ENCODE peak calls at places on chromosomes 2 and 18, in nine cellular contexts. A is pancreas, B is neural progenitor cell, O is IMR-90, F is GM12865, J is AG04449, Z is Peyer's patch, H is brain microvascular endothelial cell, I is fibroblast of the aortic adventitia. Y is an unnamed sample.

GRCh38 chr2:47422016-47422415 is 19.1 kb downstream of the MSH2 start:
- DNase-seq in Z (no peak), J (no peak), O (no peak), F (no peak), A (no peak), B (no peak), H (peak), I (no peak), Y (no peak)

GRCh38 chr18:48024009-48024512 is 93.6 kb upstream of the SMAD2 start:
- DNase-seq in H (no peak), F (no peak), O (no peak), J (no peak), I (no peak), Z (no peak), A (no peak), B (no peak), Y (no peak)

GRCh38 chr2:1546023-1546591 is 132.8 kb downstream of the TPO start:
- DNase-seq in B (peak), O (peak), J (no peak), A (no peak), Z (no peak), I (peak), F (peak), H (peak), Y (no peak)

GRCh38 chr2:238169708-238170251 is 11.0 kb downstream of the ERFE start:
- DNase-seq in O (peak), H (peak), J (peak), A (no peak), B (no peak), F (no peak), I (peak), Z (no peak), Y (peak)

GRCh38 chr2:26274058-26274613 is 29.4 kb downstream of the HADHB start:
- DNase-seq in H (peak), Z (no peak), J (peak), O (peak), I (peak), F (no peak), A (no peak), B (no peak), Y (peak)

GRCh38 chr2:219473511-219473910 is 25.2 kb upstream of the GMPPA start:
- DNase-seq in A (peak), H (no peak), O (no peak), F (no peak), J (no peak), B (no peak), Z (no peak), I (no peak), Y (no peak)

GRCh38 chr18:48831113-48831759 is 119.5 kb downstream of the SMAD7 start:
- DNase-seq in B (no peak), A (no peak), H (no peak), I (no peak), Z (no peak), F (no peak), J (no peak), O (no peak), Y (no peak)

GRCh38 chr2:226916662-226917061 is 80.8 kb downstream of the RHBDD1 start:
- DNase-seq in A (no peak), Z (no peak), H (no peak), I (no peak), F (peak), O (no peak), B (no peak), J (no peak), Y (no peak)

GRCh38 chr2:132608222-132608795 is 61.7 kb downstream of the LYPD1 start:
- DNase-seq in H (no peak), B (no peak), Z (no peak), F (no peak), I (no peak), J (no peak), A (no peak), O (no peak), Y (no peak)

GRCh38 chr2:239697765-239698164 is 296.9 kb upstream of the HDAC4 start:
- DNase-seq in O (no peak), B (no peak), A (no peak), I (no peak), F (no peak), J (no peak), H (no peak), Z (no peak), Y (no peak)

GRCh38 chr2:203510941-203511305 is 24.2 kb downstream of the RAPH1 start:
- DNase-seq in H (no peak), A (no peak), O (no peak), I (peak), F (no peak), Z (no peak), J (no peak), B (no peak), Y (no peak)

GRCh38 chr2:202339052-202339870 is 36.9 kb upstream of the BMPR2 start:
- DNase-seq in H (peak), A (no peak), J (peak), F (no peak), O (peak), I (peak), Z (no peak), B (no peak), Y (no peak)

GRCh38 chr2:46364797-46365457 is 67.7 kb downstream of the EPAS1 start:
- DNase-seq in J (peak), Z (no peak), F (peak), O (peak), A (no peak), H (peak), I (peak), B (peak), Y (peak)

GRCh38 chr2:67846341-67847070 is 216.3 kb downstream of the C1D start:
- DNase-seq in A (peak), J (peak), F (peak), Z (peak), H (peak), O (peak), B (peak), I (peak), Y (peak)

GRCh38 chr2:223797811-223798721 is 39.3 kb downstream of the AP1S3 start:
- DNase-seq in Z (no peak), O (peak), A (no peak), H (peak), B (peak), F (peak), J (no peak), I (peak), Y (no peak)

GRCh38 chr2:84741182-84741822 is 139.6 kb downstream of the TRABD2A start:
- DNase-seq in F (peak), H (peak), J (no peak), I (peak), O (peak), B (peak), A (no peak), Z (no peak), Y (no peak)

GRCh38 chr2:240333985-240334384 is 101.5 kb upstream of the GPC1 start:
- DNase-seq in H (no peak), B (no peak), A (no peak), O (peak), I (peak), Z (no peak), J (no peak), F (no peak), Y (no peak)

GRCh38 chr2:53632714-53633113 is 134.9 kb upstream of the CHAC2 start:
- DNase-seq in A (no peak), H (peak), I (peak), F (no peak), B (no peak), O (peak), J (peak), Z (no peak), Y (peak)

GRCh38 chr18:78891185-78891762 is 88.3 kb upstream of the SALL3 start:
- DNase-seq in F (no peak), B (no peak), Z (no peak), J (no peak), H (no peak), A (no peak), I (no peak), O (no peak), Y (no peak)

GRCh38 chr2:182824056-182824758 is 42.2 kb downstream of the FRZB start:
- DNase-seq in B (no peak), O (no peak), J (no peak), H (no peak), A (no peak), F (no peak), I (no peak), Z (no peak), Y (no peak)

GRCh38 chr2:199258291-199258690 is 199.4 kb downstream of the SATB2 start:
- DNase-seq in J (no peak), B (no peak), H (no peak), Z (no peak), I (no peak), O (no peak), A (no peak), F (peak), Y (no peak)

GRCh38 chr2:80328033-80328635 is 23.6 kb upstream of the LRRTM1 start:
- DNase-seq in B (no peak), H (no peak), F (no peak), Z (no peak), A (no peak), J (no peak), O (no peak), I (no peak), Y (no peak)

GRCh38 chr2:188940171-188940570 is 34.0 kb upstream of the COL3A1 start:
- DNase-seq in O (peak), I (peak), A (no peak), B (no peak), F (no peak), J (no peak), H (no peak), Z (no peak), Y (no peak)

GRCh38 chr2:204842731-204843490 is 297.6 kb downstream of the PARD3B start:
- DNase-seq in A (no peak), Z (no peak), F (no peak), H (peak), J (peak), I (peak), B (no peak), O (peak), Y (peak)

GRCh38 chr2:143843696-143844095 is 676.2 kb downstream of the ZEB2 start:
- DNase-seq in A (no peak), J (no peak), Z (no peak), O (no peak), H (no peak), I (no peak), B (no peak), F (no peak), Y (no peak)

GRCh38 chr2:186309901-186310300 is 176.2 kb upstream of the ZC3H15 start:
- DNase-seq in I (peak), O (peak), H (peak), B (no peak), A (no peak), Z (no peak), J (peak), F (no peak), Y (no peak)

GRCh38 chr2:101383016-101383541 is 4.2 kb downstream of the CREG2 start:
- DNase-seq in O (no peak), Z (no peak), B (no peak), I (no peak), J (no peak), A (no peak), H (no peak), F (no peak), Y (no peak)

GRCh38 chr18:34543940-34544339 is 166.2 kb upstream of the DTNA start:
- DNase-seq in B (no peak), Z (no peak), I (no peak), A (no peak), H (no peak), F (no peak), J (no peak), O (no peak), Y (no peak)

GRCh38 chr2:142165790-142166189 is 35.0 kb upstream of the LRP1B start:
- DNase-seq in F (peak), H (peak), J (no peak), O (peak), Z (no peak), B (peak), I (peak), A (no peak), Y (peak)

GRCh38 chr2:20468549-20469500 is 22.0 kb downstream of the RHOB start:
- DNase-seq in A (no peak), H (no peak), F (no peak), B (no peak), O (no peak), Z (no peak), J (no peak), I (no peak), Y (no peak)

GRCh38 chr2:230414302-230414701 is 1.7 kb upstream of the SP100 start:
- DNase-seq in Z (no peak), I (no peak), B (no peak), O (no peak), J (no peak), F (no peak), H (no peak), A (no peak), Y (no peak)

GRCh38 chr2:74441690-74442482 is at the start of gene RTKN:
- DNase-seq in O (no peak), Z (peak), A (peak), B (peak), J (no peak), I (no peak), F (no peak), H (no peak), Y (peak)

GRCh38 chr2:221676566-221677172 is 104.6 kb upstream of the EPHA4 start:
- DNase-seq in H (no peak), Z (no peak), B (no peak), F (no peak), J (no peak), A (peak), O (peak), I (peak), Y (no peak)

GRCh38 chr2:50786345-50786744 is 245.6 kb downstream of the NRXN1 start:
- DNase-seq in O (no peak), J (no peak), A (no peak), H (no peak), Z (no peak), I (no peak), B (peak), F (no peak), Y (no peak)
- TF ChIP-seq CTCF in O (no peak), J (no peak), A (no peak), H (no peak), Z (no peak), I (no peak), B (peak), F (no peak), Y (peak)

DNA sequence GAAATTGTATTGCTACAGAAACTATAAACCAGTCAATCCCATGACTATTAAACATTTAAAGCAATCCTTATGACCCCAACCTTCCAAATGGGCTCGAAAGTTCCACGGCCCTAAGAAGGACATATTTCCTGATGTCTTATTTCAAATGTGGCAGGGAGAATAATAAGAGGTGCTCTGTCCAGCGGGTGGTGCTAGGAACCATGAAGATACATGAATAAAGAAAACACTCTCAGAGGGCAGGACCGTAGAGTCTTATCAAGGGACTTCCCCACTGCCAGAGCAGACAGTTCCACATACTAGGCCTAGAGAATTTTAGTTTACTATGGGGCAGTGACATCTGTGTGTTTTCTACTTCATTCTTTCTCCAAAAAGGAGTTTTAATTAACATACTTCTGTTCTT is 187.1 kb upstream of the PIK3C3 start:
- DNase-seq in F (peak), I (peak), J (peak), H (peak), A (no peak), B (peak), O (peak), Z (no peak), Y (peak)
- TF ChIP-seq CTCF in F (no peak), I (no peak), J (peak), H (peak), A (no peak), B (peak), O (peak), Z (peak), Y (peak)

DNA sequence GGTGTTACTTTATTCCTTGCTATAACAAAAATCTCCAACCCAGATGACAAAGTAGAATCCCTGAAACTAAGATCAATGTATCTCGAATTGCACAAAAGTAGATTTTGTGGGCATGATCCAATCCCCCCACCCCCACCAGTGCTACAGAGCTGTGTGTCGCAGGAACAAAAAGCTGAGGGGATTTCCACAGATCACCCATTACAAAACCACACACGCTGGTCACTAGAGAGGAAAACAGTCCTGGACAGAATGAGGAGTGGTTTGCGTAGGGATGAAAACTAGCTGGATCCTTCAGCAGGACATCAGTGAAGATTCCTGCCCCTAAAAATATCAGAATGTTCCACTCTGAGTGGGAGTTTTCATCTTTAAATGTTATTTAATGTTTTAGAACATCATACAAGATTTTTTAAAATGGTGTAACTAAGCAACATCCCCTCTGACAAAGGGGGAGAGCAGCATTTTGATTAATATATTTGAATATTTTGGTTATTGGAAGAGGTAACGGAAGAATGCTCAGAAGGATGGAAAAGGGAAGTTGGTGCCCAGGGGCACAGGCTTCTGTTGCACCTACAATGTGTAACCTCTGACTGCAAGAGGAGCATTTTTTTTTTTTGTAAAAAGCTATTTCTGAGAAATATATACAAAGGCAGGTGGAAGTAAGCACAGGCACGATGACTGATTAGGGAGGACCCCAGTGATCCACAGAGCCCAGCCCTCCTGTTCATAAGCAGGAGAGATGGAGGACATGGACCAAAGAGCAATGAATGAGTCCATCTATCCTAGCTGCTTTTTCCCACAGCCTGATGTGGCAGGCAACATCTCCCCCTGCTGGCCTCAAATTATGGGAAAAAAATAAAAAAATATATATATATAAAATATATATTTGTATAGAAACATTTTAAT is 165.6 kb upstream of the STK17B start:
- DNase-seq in J (no peak), O (peak), H (no peak), B (peak), I (peak), Z (no peak), F (peak), A (no peak), Y (no peak)
- TF ChIP-seq CTCF in J (peak), O (peak), H (peak), B (peak), I (peak), Z (peak), F (peak), A (peak), Y (peak)

GRCh38 chr2:134718956-134719814 is at the start of gene TMEM163:
- DNase-seq in I (no peak), O (no peak), J (no peak), A (peak), B (peak), F (no peak), H (no peak), Z (no peak), Y (no peak)

GRCh38 chr2:134718095-134718955 is 475 bp downstream of the TMEM163 start:
- DNase-seq in H (no peak), B (peak), J (no peak), A (peak), O (no peak), F (no peak), Z (no peak), I (no peak), Y (no peak)

GRCh38 chr2:134724341-134724740 is 5.5 kb upstream of the TMEM163 start:
- DNase-seq in A (no peak), J (no peak), O (no peak), H (no peak), Z (no peak), F (no peak), B (no peak), I (no peak), Y (no peak)

GRCh38 chr2:134721596-134721995 is 2.8 kb upstream of the TMEM163 start:
- DNase-seq in B (no peak), F (no peak), I (no peak), O (no peak), A (no peak), H (no peak), J (no peak), Z (no peak), Y (no peak)

DNA sequence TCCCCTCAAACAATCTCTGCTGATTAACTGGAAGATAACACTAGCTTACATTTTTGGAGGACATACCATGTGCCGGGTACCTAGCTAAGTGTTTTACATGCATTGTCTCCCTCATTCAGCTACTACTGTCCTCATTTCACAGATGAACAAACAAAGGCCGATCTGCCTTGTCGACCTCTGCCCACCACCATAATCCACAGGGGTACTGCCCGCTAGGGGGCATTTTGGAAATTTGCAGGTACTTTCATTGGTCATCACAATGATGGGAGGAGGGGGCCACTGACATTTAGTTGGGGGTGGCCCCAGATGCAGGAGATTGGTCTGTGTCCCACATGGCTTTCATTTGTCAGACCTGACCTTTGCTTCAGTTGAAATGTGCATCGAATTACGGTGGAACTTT is 3.9 kb upstream of the TMEM163 start:
- DNase-seq in H (no peak), O (no peak), Z (no peak), B (peak), F (no peak), A (no peak), I (no peak), J (no peak), Y (no peak)
- TF ChIP-seq CTCF in H (peak), O (peak), Z (no peak), B (peak), F (no peak), A (no peak), I (peak), J (no peak), Y (peak)

GRCh38 chr2:195664528-195664927 is 7.5 kb downstream of the SLC39A10 start:
- DNase-seq in A (no peak), I (peak), F (no peak), B (no peak), Z (no peak), O (peak), J (no peak), H (no peak), Y (no peak)
- TF ChIP-seq CTCF in A (no peak), I (peak), F (no peak), B (no peak), Z (peak), O (peak), J (no peak), H (no peak), Y (peak)

DNA sequence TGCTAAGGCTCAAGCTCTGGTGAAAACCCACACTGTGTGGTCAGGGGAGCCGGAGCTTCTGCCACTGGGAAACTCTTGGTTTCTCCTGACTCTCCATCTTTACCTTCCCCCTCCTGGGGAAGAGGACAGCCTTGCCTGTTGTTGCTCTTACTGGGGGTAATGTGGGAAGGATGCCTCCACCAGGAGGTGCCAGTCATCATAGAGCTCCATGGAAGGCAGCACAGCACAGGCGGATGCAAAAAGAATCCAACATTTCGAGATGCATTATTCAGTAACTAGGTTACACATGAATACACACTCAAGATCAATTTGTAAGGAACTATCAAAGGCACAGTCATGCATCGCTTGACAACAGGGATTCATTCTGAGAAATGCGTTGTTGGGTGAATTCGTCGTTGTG is 322.6 kb downstream of the AFF3 start:
- DNase-seq in O (no peak), A (no peak), B (peak), J (no peak), F (no peak), I (no peak), H (no peak), Z (no peak), Y (peak)
- TF ChIP-seq CTCF in O (no peak), A (no peak), B (peak), J (peak), F (no peak), I (no peak), H (peak), Z (no peak), Y (peak)

GRCh38 chr2:61694312-61695274 is 156.4 kb upstream of the XPO1 start:
- DNase-seq in Z (peak), A (peak), J (no peak), O (peak), F (peak), H (peak), I (peak), B (peak), Y (no peak)
- TF ChIP-seq CTCF in Z (peak), A (no peak), J (peak), O (peak), F (peak), H (peak), I (peak), B (peak), Y (peak)

Y was measured in epithelial cell of proximal tubule.